ENCODE peak calls at places on chromosome 7, in five cellular contexts. W is IMR-90, I is astrocyte, L is GM23248, A is fibroblast of lung. E is an unnamed sample.

GRCh38 chr7:99601656-99602310 is 3.7 kb downstream of the TMEM225B start:
- DNase-seq in W (no peak), I (no peak), L (no peak), A (no peak), E (no peak)

GRCh38 chr7:40843338-40844026 is 708.7 kb downstream of the SUGCT start:
- DNase-seq in W (peak), I (peak), L (peak), A (no peak), E (peak)

GRCh38 chr7:4014649-4015048 is 667.4 kb upstream of the FOXK1 start:
- DNase-seq in W (no peak), I (no peak), L (no peak), A (no peak), E (no peak)

GRCh38 chr7:80480566-80480965 is 31.3 kb downstream of the GNAT3 start:
- DNase-seq in W (peak), I (peak), L (no peak), A (no peak), E (no peak)

GRCh38 chr7:3965794-3966395 is 664.8 kb downstream of the SDK1 start:
- DNase-seq in W (no peak), I (no peak), L (no peak), A (no peak), E (no peak)

GRCh38 chr7:2750054-2750453 is 62.1 kb downstream of the AMZ1 start:
- DNase-seq in W (peak), I (no peak), L (no peak), A (no peak), E (no peak)

GRCh38 chr7:84950836-84951235 is 236.0 kb downstream of the SEMA3D start:
- DNase-seq in W (peak), I (peak), L (peak), A (peak), E (no peak)

GRCh38 chr7:81845628-81846259 is 75.9 kb upstream of the HGF start:
- DNase-seq in W (peak), I (no peak), L (peak), A (peak), E (peak)

GRCh38 chr7:116322541-116322940 is 112.2 kb downstream of the TES start:
- DNase-seq in W (peak), I (peak), L (no peak), A (no peak), E (no peak)

GRCh38 chr7:29281782-29282541 is 87.4 kb downstream of the CHN2 start:
- DNase-seq in W (no peak), I (peak), L (no peak), A (peak), E (no peak)

GRCh38 chr7:158328376-158329013 is 259.1 kb downstream of the PTPRN2 start:
- DNase-seq in W (no peak), I (no peak), L (no peak), A (no peak), E (no peak)

GRCh38 chr7:129779602-129780256 is 168.2 kb downstream of the NRF1 start:
- DNase-seq in W (no peak), I (no peak), L (peak), A (no peak), E (peak)

GRCh38 chr7:115475774-115476407 is 554.0 kb downstream of the MDFIC start:
- DNase-seq in W (no peak), I (peak), L (no peak), A (no peak), E (no peak)

GRCh38 chr7:139829654-139830130 is 628 bp downstream of the TBXAS1 start:
- DNase-seq in W (peak), I (peak), L (no peak), A (peak), E (peak)
- H3K4me3 ChIP-seq in W (peak), I (no peak), L (no peak), A (no peak), E (no peak)

GRCh38 chr7:73828107-73828803 is 2.5 kb upstream of the CLDN4 start:
- DNase-seq in W (peak), I (peak), L (peak), A (peak), E (no peak)
- H3K9ac ChIP-seq in W (no peak), I (no peak), L (no peak), A (no peak), E (no peak)

GRCh38 chr7:151083824-151084160 is 499 bp upstream of the TMUB1 start:
- DNase-seq in W (no peak), I (no peak), L (no peak), A (no peak), E (no peak)
- H3K4me3 ChIP-seq in W (peak), I (peak), L (peak), A (peak), E (peak)

GRCh38 chr7:45976485-45976856 is 55.4 kb upstream of the IGFBP3 start:
- DNase-seq in W (no peak), I (no peak), L (no peak), A (no peak), E (no peak)

GRCh38 chr7:45979275-45980180 is 58.5 kb upstream of the IGFBP3 start:
- DNase-seq in W (no peak), I (no peak), L (peak), A (no peak), E (no peak)

GRCh38 chr7:45977256-45977655 is 56.2 kb upstream of the IGFBP3 start:
- DNase-seq in W (no peak), I (no peak), L (peak), A (no peak), E (no peak)

GRCh38 chr7:45978731-45979211 is 57.7 kb upstream of the IGFBP3 start:
- DNase-seq in W (peak), I (no peak), L (peak), A (no peak), E (peak)

GRCh38 chr7:45978010-45978681 is 57.1 kb upstream of the IGFBP3 start:
- DNase-seq in W (peak), I (peak), L (peak), A (peak), E (peak)
- H3K9ac ChIP-seq in W (peak), I (peak), L (peak), A (peak), E (peak)

GRCh38 chr7:151117041-151117440 is 30.8 kb downstream of the AGAP3 start:
- DNase-seq in W (no peak), I (no peak), L (no peak), A (no peak), E (no peak)
- H3K4me3 ChIP-seq in W (no peak), I (no peak), L (no peak), A (no peak), E (no peak)

GRCh38 chr7:98418271-98418635 is 17.4 kb upstream of the BAIAP2L1 start:
- DNase-seq in W (peak), I (peak), L (peak), A (no peak), E (no peak)
- H3K9ac ChIP-seq in W (no peak), I (peak), L (peak), A (no peak), E (no peak)

DNA sequence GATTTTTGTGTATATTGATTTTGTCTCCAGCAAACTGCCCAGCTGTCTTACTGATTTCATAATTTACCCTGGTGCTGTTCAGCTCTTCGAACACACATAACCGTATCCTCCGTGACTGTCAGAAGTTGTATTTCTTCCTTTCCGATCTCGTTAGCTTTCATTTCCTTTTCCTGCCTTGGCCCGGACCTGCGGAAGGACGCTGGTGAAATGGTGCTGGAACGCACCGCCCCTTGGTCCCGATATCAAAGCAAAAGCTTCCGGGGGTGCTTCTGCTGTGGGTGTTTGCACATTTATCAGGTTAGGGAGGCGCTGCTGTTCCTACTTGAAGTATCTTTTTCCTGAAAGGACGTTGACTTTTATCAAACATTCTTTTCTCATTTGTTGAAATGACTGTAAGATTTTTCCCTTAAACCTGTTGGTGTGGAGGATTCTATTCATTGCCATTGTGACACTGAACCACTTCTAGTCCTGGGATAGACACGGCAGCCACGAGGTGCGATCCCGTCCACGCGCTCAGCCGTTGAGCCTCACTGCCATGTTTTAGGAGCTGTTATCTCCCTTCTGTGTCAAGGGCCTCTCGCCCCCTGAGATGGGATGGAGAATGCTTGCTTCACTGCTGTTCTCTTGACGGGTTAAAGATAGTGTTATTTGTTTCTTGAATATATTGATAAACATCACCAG is 72.6 kb downstream of the FOXL3 start:
- DNase-seq in W (peak), I (no peak), L (peak), A (peak), E (no peak)
- H3K4me3 ChIP-seq in W (peak), I (no peak), L (peak), A (no peak), E (peak)